ENCODE peak calls at places on chromosomes 1 and 21, in ten cellular contexts. One of them, this sample, is unnamed. For H3K27me3, the result is how much of the 10 kb centered on the place peaks cover.

GRCh38 chr21:16117331-16117730 is 387.5 kb downstream of the USP25 start:
- DNase-seq in H7: no peak
- DNase-seq in kidney epithelial cell: no peak
- DNase-seq in IMR-90: no peak
- DNase-seq in AG04450: no peak
- DNase-seq in heart left ventricle: no peak
- DNase-seq in CD8-positive, alpha-beta T cell: no peak
- DNase-seq in A673: no peak
- DNase-seq in breast epithelium: no peak
- DNase-seq in ovary: no peak
- DNase-seq in this sample: peak

GRCh38 chr1:39575191-39576015 is 1.2 kb downstream of the PABPC4 start:
- DNase-seq in breast epithelium: peak
- DNase-seq in AG04450: no peak
- DNase-seq in heart left ventricle: peak
- DNase-seq in A673: peak
- DNase-seq in IMR-90: peak
- DNase-seq in H7: peak
- DNase-seq in kidney epithelial cell: no peak
- DNase-seq in ovary: peak
- DNase-seq in CD8-positive, alpha-beta T cell: peak
- DNase-seq in this sample: no peak

GRCh38 chr1:185720633-185721272 is 13.4 kb upstream of the HMCN1 start:
- DNase-seq in kidney epithelial cell: no peak
- DNase-seq in CD8-positive, alpha-beta T cell: no peak
- DNase-seq in IMR-90: peak
- DNase-seq in heart left ventricle: no peak
- DNase-seq in breast epithelium: no peak
- DNase-seq in ovary: no peak
- DNase-seq in A673: peak
- DNase-seq in H7: no peak
- DNase-seq in AG04450: no peak
- DNase-seq in this sample: peak

GRCh38 chr1:172724746-172725613 is 66.1 kb downstream of the FASLG start:
- DNase-seq in A673: no peak
- DNase-seq in CD8-positive, alpha-beta T cell: no peak
- DNase-seq in kidney epithelial cell: no peak
- DNase-seq in AG04450: no peak
- DNase-seq in heart left ventricle: no peak
- DNase-seq in ovary: no peak
- DNase-seq in breast epithelium: no peak
- DNase-seq in IMR-90: no peak
- DNase-seq in H7: no peak
- DNase-seq in this sample: no peak

GRCh38 chr1:16367258-16367967 is 371 bp downstream of the SZRD1 start:
- DNase-seq in breast epithelium: peak
- DNase-seq in A673: peak
- DNase-seq in AG04450: peak
- DNase-seq in heart left ventricle: peak
- DNase-seq in ovary: peak
- DNase-seq in IMR-90: peak
- DNase-seq in H7: peak
- DNase-seq in CD8-positive, alpha-beta T cell: no peak
- DNase-seq in kidney epithelial cell: peak
- DNase-seq in this sample: peak

GRCh38 chr1:171366099-171366498 is 52.1 kb downstream of the FMO4 start:
- DNase-seq in IMR-90: no peak
- DNase-seq in H7: no peak
- DNase-seq in CD8-positive, alpha-beta T cell: no peak
- DNase-seq in ovary: no peak
- DNase-seq in kidney epithelial cell: no peak
- DNase-seq in heart left ventricle: no peak
- DNase-seq in breast epithelium: no peak
- DNase-seq in A673: no peak
- DNase-seq in AG04450: no peak
- DNase-seq in this sample: peak

GRCh38 chr1:164163291-164163845 is 395.6 kb upstream of the PBX1 start:
- DNase-seq in IMR-90: no peak
- DNase-seq in A673: no peak
- DNase-seq in H7: no peak
- DNase-seq in kidney epithelial cell: no peak
- DNase-seq in breast epithelium: no peak
- DNase-seq in AG04450: no peak
- DNase-seq in CD8-positive, alpha-beta T cell: no peak
- DNase-seq in heart left ventricle: no peak
- DNase-seq in ovary: no peak
- DNase-seq in this sample: no peak

GRCh38 chr1:27053977-27054376 is 41.3 kb upstream of the TENT5B start:
- DNase-seq in heart left ventricle: no peak
- DNase-seq in H7: no peak
- DNase-seq in IMR-90: no peak
- DNase-seq in ovary: no peak
- DNase-seq in breast epithelium: no peak
- DNase-seq in kidney epithelial cell: no peak
- DNase-seq in A673: no peak
- DNase-seq in AG04450: no peak
- DNase-seq in CD8-positive, alpha-beta T cell: no peak
- DNase-seq in this sample: no peak

GRCh38 chr1:165899461-165899941 is 72.1 kb downstream of the UCK2 start:
- DNase-seq in kidney epithelial cell: no peak
- DNase-seq in A673: no peak
- DNase-seq in IMR-90: peak
- DNase-seq in H7: no peak
- DNase-seq in ovary: no peak
- DNase-seq in breast epithelium: no peak
- DNase-seq in AG04450: no peak
- DNase-seq in CD8-positive, alpha-beta T cell: no peak
- DNase-seq in heart left ventricle: no peak
- DNase-seq in this sample: peak

GRCh38 chr1:159014851-159015250 is 5.1 kb downstream of the IFI16 start:
- DNase-seq in ovary: no peak
- DNase-seq in breast epithelium: no peak
- DNase-seq in heart left ventricle: no peak
- DNase-seq in A673: no peak
- DNase-seq in IMR-90: no peak
- DNase-seq in kidney epithelial cell: no peak
- DNase-seq in H7: no peak
- DNase-seq in AG04450: no peak
- DNase-seq in CD8-positive, alpha-beta T cell: no peak
- DNase-seq in this sample: peak

GRCh38 chr1:175297291-175297690 is 104.7 kb upstream of the KIAA0040 start:
- DNase-seq in heart left ventricle: no peak
- DNase-seq in breast epithelium: no peak
- DNase-seq in A673: no peak
- DNase-seq in IMR-90: no peak
- DNase-seq in kidney epithelial cell: no peak
- DNase-seq in AG04450: no peak
- DNase-seq in ovary: no peak
- DNase-seq in H7: no peak
- DNase-seq in CD8-positive, alpha-beta T cell: no peak
- DNase-seq in this sample: no peak

GRCh38 chr1:113534875-113535274 is 144.6 kb downstream of the MAGI3 start:
- DNase-seq in heart left ventricle: no peak
- DNase-seq in AG04450: no peak
- DNase-seq in CD8-positive, alpha-beta T cell: no peak
- DNase-seq in breast epithelium: no peak
- DNase-seq in ovary: no peak
- DNase-seq in H7: no peak
- DNase-seq in IMR-90: peak
- DNase-seq in A673: peak
- DNase-seq in kidney epithelial cell: no peak
- DNase-seq in this sample: no peak

GRCh38 chr1:113533061-113533460 is 142.7 kb downstream of the MAGI3 start:
- DNase-seq in ovary: no peak
- DNase-seq in IMR-90: no peak
- DNase-seq in AG04450: no peak
- DNase-seq in A673: no peak
- DNase-seq in H7: no peak
- DNase-seq in CD8-positive, alpha-beta T cell: no peak
- DNase-seq in heart left ventricle: no peak
- DNase-seq in breast epithelium: no peak
- DNase-seq in kidney epithelial cell: no peak
- DNase-seq in this sample: no peak

GRCh38 chr1:113531321-113531720 is 141.0 kb downstream of the MAGI3 start:
- DNase-seq in CD8-positive, alpha-beta T cell: no peak
- DNase-seq in breast epithelium: no peak
- DNase-seq in AG04450: no peak
- DNase-seq in heart left ventricle: no peak
- DNase-seq in A673: no peak
- DNase-seq in IMR-90: no peak
- DNase-seq in kidney epithelial cell: no peak
- DNase-seq in ovary: no peak
- DNase-seq in H7: no peak
- DNase-seq in this sample: no peak

GRCh38 chr1:113536182-113536780 is 146.0 kb downstream of the MAGI3 start:
- DNase-seq in ovary: no peak
- DNase-seq in AG04450: no peak
- DNase-seq in CD8-positive, alpha-beta T cell: no peak
- DNase-seq in kidney epithelial cell: no peak
- DNase-seq in IMR-90: peak
- DNase-seq in breast epithelium: no peak
- DNase-seq in A673: peak
- DNase-seq in heart left ventricle: no peak
- DNase-seq in H7: no peak
- DNase-seq in this sample: peak

GRCh38 chr1:113534130-113534817 is 144.0 kb downstream of the MAGI3 start:
- DNase-seq in ovary: no peak
- DNase-seq in heart left ventricle: no peak
- DNase-seq in kidney epithelial cell: peak
- DNase-seq in AG04450: peak
- DNase-seq in H7: peak
- DNase-seq in breast epithelium: no peak
- DNase-seq in CD8-positive, alpha-beta T cell: no peak
- DNase-seq in IMR-90: peak
- DNase-seq in A673: peak
- DNase-seq in this sample: peak
- H3K27me3 ChIP-seq in ovary: under half
- H3K27me3 ChIP-seq in heart left ventricle: under half
- H3K27me3 ChIP-seq in kidney epithelial cell: under half
- H3K27me3 ChIP-seq in AG04450: under half
- H3K27me3 ChIP-seq in H7: under half
- H3K27me3 ChIP-seq in breast epithelium: under half
- H3K27me3 ChIP-seq in CD8-positive, alpha-beta T cell: under half
- H3K27me3 ChIP-seq in IMR-90: under half
- H3K27me3 ChIP-seq in A673: under half
- H3K27me3 ChIP-seq in this sample: under half

GRCh38 chr1:30804822-30805221 is 47.2 kb upstream of the LAPTM5 start:
- DNase-seq in ovary: no peak
- DNase-seq in H7: no peak
- DNase-seq in AG04450: no peak
- DNase-seq in CD8-positive, alpha-beta T cell: no peak
- DNase-seq in kidney epithelial cell: no peak
- DNase-seq in breast epithelium: no peak
- DNase-seq in heart left ventricle: no peak
- DNase-seq in A673: peak
- DNase-seq in IMR-90: no peak
- DNase-seq in this sample: no peak
- H3K27me3 ChIP-seq in ovary: under half
- H3K27me3 ChIP-seq in H7: under half
- H3K27me3 ChIP-seq in AG04450: under half
- H3K27me3 ChIP-seq in CD8-positive, alpha-beta T cell: under half
- H3K27me3 ChIP-seq in kidney epithelial cell: under half
- H3K27me3 ChIP-seq in breast epithelium: under half
- H3K27me3 ChIP-seq in heart left ventricle: under half
- H3K27me3 ChIP-seq in A673: under half
- H3K27me3 ChIP-seq in IMR-90: under half
- H3K27me3 ChIP-seq in this sample: under half

GRCh38 chr21:26969971-26970725 is 3.3 kb upstream of the ADAMTS5 start:
- DNase-seq in heart left ventricle: no peak
- DNase-seq in IMR-90: peak
- DNase-seq in kidney epithelial cell: no peak
- DNase-seq in ovary: no peak
- DNase-seq in A673: no peak
- DNase-seq in H7: no peak
- DNase-seq in breast epithelium: no peak
- DNase-seq in AG04450: no peak
- DNase-seq in CD8-positive, alpha-beta T cell: no peak
- DNase-seq in this sample: no peak
- H3K27me3 ChIP-seq in heart left ventricle: under half
- H3K27me3 ChIP-seq in IMR-90: under half
- H3K27me3 ChIP-seq in kidney epithelial cell: under half
- H3K27me3 ChIP-seq in ovary: under half
- H3K27me3 ChIP-seq in A673: half or more
- H3K27me3 ChIP-seq in H7: under half
- H3K27me3 ChIP-seq in breast epithelium: under half
- H3K27me3 ChIP-seq in AG04450: under half
- H3K27me3 ChIP-seq in CD8-positive, alpha-beta T cell: under half
- H3K27me3 ChIP-seq in this sample: under half

GRCh38 chr1:84998642-84999280 is 1.8 kb upstream of the MCOLN2 start:
- DNase-seq in breast epithelium: no peak
- DNase-seq in A673: peak
- DNase-seq in CD8-positive, alpha-beta T cell: peak
- DNase-seq in kidney epithelial cell: no peak
- DNase-seq in IMR-90: peak
- DNase-seq in heart left ventricle: no peak
- DNase-seq in H7: peak
- DNase-seq in ovary: no peak
- DNase-seq in AG04450: no peak
- DNase-seq in this sample: no peak

GRCh38 chr1:84996846-84997666 is at the start of gene MCOLN2:
- DNase-seq in ovary: no peak
- DNase-seq in CD8-positive, alpha-beta T cell: peak
- DNase-seq in AG04450: no peak
- DNase-seq in kidney epithelial cell: no peak
- DNase-seq in A673: peak
- DNase-seq in breast epithelium: no peak
- DNase-seq in IMR-90: peak
- DNase-seq in heart left ventricle: peak
- DNase-seq in H7: peak
- DNase-seq in this sample: peak

GRCh38 chr1:85001742-85002141 is 4.8 kb upstream of the MCOLN2 start:
- DNase-seq in heart left ventricle: no peak
- DNase-seq in kidney epithelial cell: no peak
- DNase-seq in ovary: no peak
- DNase-seq in AG04450: no peak
- DNase-seq in H7: no peak
- DNase-seq in CD8-positive, alpha-beta T cell: no peak
- DNase-seq in A673: no peak
- DNase-seq in breast epithelium: no peak
- DNase-seq in IMR-90: no peak
- DNase-seq in this sample: no peak

GRCh38 chr1:84995484-84996334 is 1.2 kb downstream of the MCOLN2 start:
- DNase-seq in heart left ventricle: no peak
- DNase-seq in CD8-positive, alpha-beta T cell: no peak
- DNase-seq in ovary: no peak
- DNase-seq in H7: no peak
- DNase-seq in AG04450: no peak
- DNase-seq in IMR-90: no peak
- DNase-seq in kidney epithelial cell: no peak
- DNase-seq in breast epithelium: no peak
- DNase-seq in A673: no peak
- DNase-seq in this sample: no peak

GRCh38 chr1:84997667-84998600 is 1.0 kb upstream of the MCOLN2 start:
- DNase-seq in IMR-90: peak
- DNase-seq in heart left ventricle: no peak
- DNase-seq in H7: peak
- DNase-seq in breast epithelium: no peak
- DNase-seq in AG04450: no peak
- DNase-seq in CD8-positive, alpha-beta T cell: no peak
- DNase-seq in kidney epithelial cell: no peak
- DNase-seq in A673: peak
- DNase-seq in ovary: no peak
- DNase-seq in this sample: peak
- H3K27me3 ChIP-seq in IMR-90: half or more
- H3K27me3 ChIP-seq in heart left ventricle: half or more
- H3K27me3 ChIP-seq in H7: half or more
- H3K27me3 ChIP-seq in breast epithelium: under half
- H3K27me3 ChIP-seq in AG04450: half or more
- H3K27me3 ChIP-seq in CD8-positive, alpha-beta T cell: under half
- H3K27me3 ChIP-seq in kidney epithelial cell: under half
- H3K27me3 ChIP-seq in A673: half or more
- H3K27me3 ChIP-seq in ovary: under half
- H3K27me3 ChIP-seq in this sample: under half

This sample was measured in bronchial epithelial cell.